ENCODE peak calls at places on chromosomes 11 and 22, in seven cellular contexts. X is left ventricle myocardium inferior; O is astrocyte; P is HCT116; S is heart left ventricle; B is CD4-positive, CD25-positive, alpha-beta regulatory T cell; Q is esophagus squamous epithelium. G is an unnamed sample.

GRCh38 chr22:44024288-44024908 is at the start of gene PARVB:
- DNase-seq in S (peak; percentile 46), Q (no peak), P (no peak), B (peak; percentile 36), O (no peak), X (peak; percentile 55), G (no peak)

GRCh38 chr11:20598487-20598886 is 921 bp upstream of the SLC6A5 start:
- DNase-seq in X (no peak), B (no peak), S (no peak), O (no peak), P (no peak), Q (no peak), G (no peak)

GRCh38 chr11:72239849-72240460 is 4.0 kb downstream of the PHOX2A start:
- DNase-seq in Q (no peak), S (no peak), P (no peak), B (no peak), O (no peak), X (peak; percentile 65), G (no peak)

GRCh38 chr22:27874185-27874584 is 44.9 kb downstream of the PITPNB start:
- DNase-seq in X (no peak), P (no peak), B (no peak), Q (no peak), O (no peak), S (no peak), G (no peak)

GRCh38 chr11:86931059-86931964 is 23.9 kb downstream of the FZD4 start:
- DNase-seq in P (no peak), X (no peak), S (no peak), O (no peak), Q (no peak), B (no peak), G (no peak)

GRCh38 chr22:30226192-30226832 is 20.2 kb downstream of the LIF start:
- DNase-seq in X (no peak), Q (no peak), P (no peak), S (no peak), O (peak; percentile 61), B (no peak), G (no peak)

GRCh38 chr22:38788016-38788415 is 5.9 kb downstream of the DNAL4 start:
- DNase-seq in Q (no peak), X (no peak), B (no peak), P (no peak), O (peak; percentile 55), S (no peak), G (no peak)

GRCh38 chr22:46754110-46754799 is 8.2 kb upstream of the TBC1D22A start:
- DNase-seq in X (peak; percentile 94), S (peak; percentile 95), P (peak; percentile 90), B (no peak), Q (peak; percentile 65), O (peak; percentile 97), G (peak; percentile 92)

GRCh38 chr11:124900464-124900863 is 2.8 kb upstream of the ROBO4 start:
- DNase-seq in P (peak; percentile 23), S (no peak), B (no peak), O (peak; percentile 83), X (no peak), Q (no peak), G (peak; percentile 91)

GRCh38 chr11:1548221-1549070 is 23.6 kb downstream of the DUSP8 start:
- DNase-seq in P (peak; percentile 62), S (peak; percentile 85), X (peak; percentile 78), O (peak; percentile 25), Q (no peak), B (no peak), G (no peak)

GRCh38 chr11:85682330-85683305 is 3.4 kb downstream of the CCDC89 start:
- DNase-seq in B (peak; percentile 51), X (peak; percentile 81), P (no peak), S (peak; percentile 74), Q (no peak), O (peak; percentile 30), G (peak; percentile 33)

GRCh38 chr22:24429411-24430365 is 2.3 kb downstream of the ADORA2A start:
- DNase-seq in B (peak; percentile 74), P (no peak), X (peak; percentile 70), S (peak; percentile 69), Q (no peak), O (peak; percentile 27), G (no peak)

GRCh38 chr11:7278314-7278917 is 26.7 kb downstream of the SYT9 start:
- DNase-seq in O (no peak), Q (no peak), X (no peak), P (peak; percentile 24), S (no peak), B (peak; percentile 18), G (no peak)

GRCh38 chr22:42282252-42282942 is 11.9 kb upstream of the TCF20 start:
- DNase-seq in Q (no peak), O (no peak), X (no peak), P (no peak), S (no peak), B (no peak), G (no peak)

GRCh38 chr11:124277809-124278208 is 21.6 kb downstream of the OR8G5 start:
- DNase-seq in O (no peak), B (no peak), S (no peak), X (no peak), Q (no peak), P (no peak), G (no peak)

GRCh38 chr22:37501610-37502341 is 15.6 kb upstream of the MFNG start:
- DNase-seq in B (no peak), O (peak; percentile 86), P (no peak), S (peak; percentile 87), Q (no peak), X (peak; percentile 67), G (no peak)

GRCh38 chr11:8060801-8061554 is 20.0 kb upstream of the TUB start:
- DNase-seq in O (peak; percentile 88), P (no peak), B (no peak), S (no peak), X (no peak), Q (no peak), G (no peak)

GRCh38 chr22:48217596-48217995 is 1455.1 kb downstream of the TBC1D22A start:
- DNase-seq in B (no peak), P (no peak), S (no peak), X (no peak), Q (no peak), O (no peak), G (no peak)

GRCh38 chr11:118544010-118544646 is 13.1 kb downstream of the TMEM25 start:
- DNase-seq in B (no peak), P (no peak), Q (no peak), O (no peak), X (no peak), S (no peak), G (no peak)
- H3K4me1 ChIP-seq in B (no peaks in the 10 kb centered on the region), P (no peaks in the 10 kb centered on the region), Q (no peaks in the 10 kb centered on the region), O (no peaks in the 10 kb centered on the region), X (no peaks in the 10 kb centered on the region), S (no peaks in the 10 kb centered on the region), G (no peaks in the 10 kb centered on the region)

DNA sequence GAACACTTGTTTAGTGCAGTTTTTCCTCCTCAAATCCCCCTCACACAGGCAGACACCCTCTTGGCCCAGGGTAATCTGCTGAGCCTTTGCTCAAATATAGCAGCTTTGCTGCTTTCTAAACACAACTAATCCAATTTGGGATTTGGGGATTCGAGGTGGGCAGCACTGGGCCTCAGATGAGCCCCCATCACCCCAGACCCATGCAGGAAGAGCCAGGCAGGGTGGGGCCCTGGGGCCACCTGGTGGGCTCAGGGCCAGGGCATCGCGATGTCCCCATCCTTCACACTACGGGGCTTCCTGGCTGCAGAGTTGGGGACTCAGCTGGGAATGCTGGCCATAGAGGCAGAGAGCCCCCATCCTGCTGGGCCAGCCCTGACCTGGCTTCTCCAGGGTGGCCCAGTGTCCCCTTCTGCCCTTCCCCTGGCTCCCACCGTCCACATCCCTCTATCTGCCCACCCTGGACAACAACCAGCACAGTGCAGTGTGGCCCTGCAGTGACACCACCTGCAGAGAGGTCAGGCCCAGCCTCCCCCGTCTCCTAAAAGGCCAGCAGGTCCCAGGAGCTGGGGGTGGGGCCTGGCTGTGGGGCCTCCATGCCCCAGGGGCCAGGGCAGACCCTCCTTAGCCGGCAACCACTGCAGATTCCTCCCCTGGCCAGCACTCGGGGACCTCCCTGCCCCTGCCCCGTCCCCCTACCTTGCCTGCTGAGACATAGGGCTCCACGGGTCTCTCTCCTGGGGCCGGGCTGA is 56.6 kb upstream of the CCDC188 start:
- DNase-seq in S (no peak), X (no peak), B (no peak), O (no peak), Q (no peak), P (no peak), G (no peak)
- H3K4me1 ChIP-seq in S (peaks cover 46% of the 10 kb centered on the region), X (peaks cover 72% of the 10 kb centered on the region), B (peaks cover 33% of the 10 kb centered on the region), O (peaks cover 33% of the 10 kb centered on the region), Q (peaks cover 69% of the 10 kb centered on the region), P (peaks cover 46% of the 10 kb centered on the region), G (peaks cover 5% of the 10 kb centered on the region)

GRCh38 chr11:3222003-3222855 is 3.6 kb upstream of the MRGPRG start:
- DNase-seq in O (no peak), B (no peak), S (no peak), X (no peak), P (no peak), Q (no peak), G (no peak)

GRCh38 chr11:3220101-3220500 is 1.5 kb upstream of the MRGPRG start:
- DNase-seq in O (no peak), P (no peak), B (no peak), Q (no peak), X (peak; percentile 6), S (peak; percentile 5), G (no peak)

GRCh38 chr11:3220521-3221407 is 2.2 kb upstream of the MRGPRG start:
- DNase-seq in S (no peak), X (peak; percentile 13), P (no peak), Q (no peak), O (no peak), B (no peak), G (no peak)

GRCh38 chr11:3222941-3223905 is 4.6 kb upstream of the MRGPRG start:
- DNase-seq in B (peak; percentile 22), O (no peak), S (no peak), P (no peak), Q (no peak), X (no peak), G (no peak)

DNA sequence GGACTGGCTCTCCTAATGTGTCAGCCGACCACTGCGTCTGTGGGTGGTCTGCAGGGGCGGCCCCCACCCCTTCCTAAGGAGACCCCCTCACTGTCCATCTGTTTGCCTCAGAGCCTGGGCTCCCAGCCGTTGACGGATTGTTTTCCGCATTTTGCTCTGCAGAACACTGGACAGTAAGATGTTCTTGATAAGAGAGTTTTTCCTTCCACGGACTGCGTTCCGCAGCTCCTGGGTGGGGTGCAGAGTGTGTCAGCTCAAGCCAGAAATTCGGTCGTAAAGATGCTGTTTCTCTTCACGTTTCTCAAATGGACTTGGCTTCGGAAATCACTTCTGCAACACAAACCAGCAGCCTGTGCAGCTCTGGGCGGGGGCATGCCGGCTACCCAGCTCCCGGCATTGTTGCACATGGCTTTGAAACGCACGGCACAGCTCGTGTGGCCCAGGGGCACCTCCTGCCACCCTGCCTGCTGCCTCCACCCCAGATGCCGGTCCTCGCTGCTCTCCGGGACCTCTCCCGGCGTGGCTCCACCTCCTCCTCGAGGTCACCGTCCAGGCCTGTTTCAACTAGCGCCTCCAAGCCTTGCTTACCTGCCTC is 2.9 kb upstream of the MRGPRG start:
- DNase-seq in Q (no peak), O (no peak), P (no peak), S (no peak), X (no peak), B (no peak), G (no peak)
- H3K4me1 ChIP-seq in Q (peaks cover 14% of the 10 kb centered on the region), O (peaks cover 2% of the 10 kb centered on the region), P (peaks cover 5% of the 10 kb centered on the region), S (no peaks in the 10 kb centered on the region), X (peaks cover 5% of the 10 kb centered on the region), B (no peaks in the 10 kb centered on the region), G (no peaks in the 10 kb centered on the region)

DNA sequence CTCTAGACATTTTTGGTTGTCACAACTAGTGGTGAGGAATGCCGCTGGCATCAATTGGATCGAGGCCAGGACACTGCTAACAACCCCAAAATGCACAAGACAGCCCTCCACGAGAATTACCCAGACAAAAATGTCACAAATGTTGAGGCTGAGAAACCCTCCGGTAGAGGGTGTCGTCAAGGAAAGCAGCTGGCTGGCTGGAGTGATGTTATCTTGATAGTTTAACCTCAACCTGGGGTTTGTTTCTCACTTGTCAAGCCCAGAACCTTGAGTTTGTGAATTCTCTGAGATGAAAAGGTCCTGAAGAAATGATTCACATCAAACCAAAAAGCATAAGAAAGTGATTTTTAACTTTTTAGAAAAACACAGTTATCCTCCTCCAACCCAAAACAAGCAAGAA is 21.1 kb upstream of the TMPRSS13 start:
- DNase-seq in Q (no peak), P (no peak), X (no peak), S (no peak), B (peak; percentile 90), O (no peak), G (no peak)
- H3K4me1 ChIP-seq in Q (peaks cover 34% of the 10 kb centered on the region), P (peaks cover 3% of the 10 kb centered on the region), X (peaks cover 22% of the 10 kb centered on the region), S (no peaks in the 10 kb centered on the region), B (peaks cover 86% of the 10 kb centered on the region), O (no peaks in the 10 kb centered on the region), G (peaks cover 3% of the 10 kb centered on the region)